ENCODE peak calls at places on chromosomes 5 and 9, in four cellular contexts. R, C, K and O are unnamed samples.

GRCh38 chr9:27333241-27334052 is 36.5 kb upstream of the EQTN start:
- DNase-seq in K (peak), C (peak), R (no peak), O (peak)

GRCh38 chr9:28824410-28824963 is 1251.2 kb upstream of the C9orf72 start:
- DNase-seq in K (no peak), R (no peak), C (no peak), O (no peak)

GRCh38 chr9:131839281-131840084 is 99.6 kb upstream of the RAPGEF1 start:
- DNase-seq in C (peak), R (no peak), K (peak), O (no peak)

GRCh38 chr5:4580772-4581171 is 559.4 kb upstream of the ADAMTS16 start:
- DNase-seq in C (no peak), K (no peak), R (no peak), O (no peak)

GRCh38 chr9:19998153-19998552 is 209.3 kb upstream of the SLC24A2 start:
- DNase-seq in K (no peak), R (peak), C (peak), O (no peak)

GRCh38 chr5:180868960-180869359 is 7.9 kb upstream of the ZFP62 start:
- DNase-seq in K (peak), C (peak), R (no peak), O (peak)

GRCh38 chr9:126599047-126599650 is 14.6 kb upstream of the LMX1B start:
- DNase-seq in K (no peak), R (no peak), C (no peak), O (no peak)

GRCh38 chr5:72245517-72246238 is 74.4 kb downstream of the MRPS27 start:
- DNase-seq in C (no peak), K (no peak), R (no peak), O (no peak)

GRCh38 chr9:99445377-99445891 is 223.4 kb downstream of the SEC61B start:
- DNase-seq in C (peak), K (peak), R (no peak), O (no peak)

GRCh38 chr5:1883120-1883924 is 597 bp upstream of the IRX4 start:
- DNase-seq in R (no peak), K (no peak), C (no peak), O (no peak)

GRCh38 chr5:89878140-89878570 is 531.4 kb downstream of the CETN3 start:
- DNase-seq in C (peak), K (peak), R (no peak), O (no peak)

GRCh38 chr5:35478856-35479682 is 138.6 kb upstream of the SPEF2 start:
- DNase-seq in C (peak), K (peak), R (no peak), O (no peak)

GRCh38 chr9:16726718-16727451 is 143.6 kb downstream of the BNC2 start:
- DNase-seq in K (no peak), R (peak), C (peak), O (no peak)

GRCh38 chr9:97786341-97786740 is 66.7 kb upstream of the FOXE1 start:
- DNase-seq in K (peak), C (peak), R (no peak), O (no peak)

GRCh38 chr5:132877938-132878337 is 4.5 kb downstream of the LEAP2 start:
- DNase-seq in C (no peak), R (no peak), K (no peak), O (no peak)

GRCh38 chr9:5326893-5327548 is 12.7 kb downstream of the RLN1 start:
- DNase-seq in R (no peak), C (no peak), K (no peak), O (no peak)

GRCh38 chr9:136093995-136094881 is 851 bp downstream of the NACC2 start:
- DNase-seq in R (no peak), C (peak), K (no peak), O (no peak)

GRCh38 chr5:77514457-77514856 is 22.3 kb upstream of the WDR41 start:
- DNase-seq in C (no peak), K (no peak), R (no peak), O (no peak)

DNA sequence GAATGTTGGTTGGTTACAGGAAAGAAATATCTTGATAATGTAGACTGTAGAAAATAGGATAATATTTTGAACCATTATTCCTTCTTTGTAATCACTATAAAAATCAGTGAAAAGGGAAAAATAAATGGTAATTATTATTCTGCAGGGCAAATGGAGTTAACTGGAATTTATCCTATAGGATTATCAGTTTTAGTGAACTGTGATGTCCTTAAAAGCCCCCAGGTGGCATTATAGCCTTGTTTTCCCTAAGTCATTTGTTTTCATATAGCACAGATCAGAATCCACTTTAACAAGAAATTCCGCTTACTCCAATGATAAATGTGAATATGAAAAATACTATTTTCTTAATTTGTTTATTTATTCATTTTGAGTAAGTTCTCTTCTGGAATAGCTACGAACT is 26.2 kb upstream of the WDR41 start:
- DNase-seq in K (no peak), R (no peak), C (no peak), O (no peak)
- TF ChIP-seq CTCF in K (peak), R (peak), C (no peak), O (peak)

DNA sequence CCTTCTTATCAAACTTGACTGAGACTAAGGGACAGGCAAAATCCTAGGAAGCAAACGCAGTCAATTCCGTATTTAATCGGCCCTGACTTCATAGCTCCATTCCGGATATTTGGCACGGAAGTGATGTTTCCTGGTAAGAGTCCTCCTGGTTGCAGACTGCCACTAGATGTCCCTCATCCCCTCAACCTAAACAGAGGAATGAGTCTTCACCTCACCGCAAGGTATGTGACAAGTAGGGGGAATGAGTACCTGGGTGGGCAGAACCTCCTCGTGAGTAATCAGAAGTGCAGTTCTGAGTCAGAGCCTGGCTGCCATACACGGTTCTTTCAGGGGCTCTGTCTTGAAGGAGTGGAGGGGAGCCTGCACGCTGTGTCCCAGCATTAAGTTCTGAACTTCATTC is 173.6 kb downstream of the MUSK start:
- DNase-seq in K (peak), R (no peak), C (no peak), O (no peak)
- TF ChIP-seq CTCF in K (peak), R (no peak), C (no peak), O (no peak)

GRCh38 chr5:119945696-119946095 is 316.3 kb downstream of the FAM170A start:
- DNase-seq in R (no peak), K (no peak), C (peak), O (no peak)

GRCh38 chr5:119943148-119943547 is 313.8 kb downstream of the FAM170A start:
- DNase-seq in R (no peak), K (no peak), C (peak), O (no peak)
- TF ChIP-seq CTCF in R (no peak), K (no peak), C (peak), O (no peak)

GRCh38 chr5:10724799-10725507 is 36.1 kb downstream of the DAP start:
- DNase-seq in R (no peak), K (peak), C (peak), O (no peak)
- TF ChIP-seq CTCF in R (peak), K (no peak), C (peak), O (no peak)

DNA sequence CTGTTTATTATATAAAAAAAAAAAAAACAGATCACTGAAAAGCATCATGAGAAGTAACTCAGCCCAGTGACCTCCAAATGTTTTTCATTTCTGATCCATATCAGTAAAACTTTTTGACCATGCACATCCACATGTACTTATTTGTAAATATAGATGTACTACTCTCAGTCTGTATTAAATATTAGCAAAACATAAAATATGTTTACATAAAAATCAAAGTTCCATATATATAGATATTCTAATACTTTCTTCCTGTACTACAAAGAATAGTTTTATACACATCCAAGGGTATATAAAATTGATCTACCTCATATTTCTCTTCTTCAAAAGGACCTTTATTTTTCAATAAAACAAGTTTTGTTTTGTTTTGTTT is 309.1 kb downstream of the RAB3C start:
- DNase-seq in R (no peak), K (no peak), C (no peak), O (no peak)
- TF ChIP-seq CTCF in R (no peak), K (no peak), C (no peak), O (no peak)

DNA sequence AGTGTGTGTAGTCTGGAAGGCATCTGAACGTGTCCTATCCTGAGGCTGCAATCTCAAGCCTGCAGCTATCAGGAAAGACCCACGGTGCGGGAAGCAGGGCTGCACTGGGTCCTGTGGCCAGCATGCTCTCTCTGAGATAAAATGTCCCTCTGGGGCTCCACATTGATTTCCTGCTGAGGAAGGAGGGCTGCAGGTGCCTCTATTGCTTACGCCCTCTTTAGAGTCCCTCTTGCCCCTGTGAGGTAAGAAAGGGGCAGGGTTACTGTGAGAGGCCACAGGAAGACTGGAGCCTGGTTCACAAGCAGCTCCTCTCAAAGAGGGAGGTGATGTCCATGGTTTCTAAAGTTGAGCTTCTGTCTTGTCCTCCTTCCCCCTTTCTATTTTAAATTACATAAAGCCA is 299.9 kb upstream of the RFX3 start:
- DNase-seq in R (no peak), C (no peak), K (no peak), O (no peak)
- TF ChIP-seq CTCF in R (no peak), C (no peak), K (no peak), O (no peak)

GRCh38 chr9:110340306-110340705 is 2.6 kb upstream of the TXNDC8 start:
- DNase-seq in C (peak), K (no peak), R (no peak), O (no peak)
- TF ChIP-seq CTCF in C (peak), K (peak), R (peak), O (no peak)

GRCh38 chr9:22009563-22009867 is 410 bp upstream of the CDKN2B start:
- DNase-seq in C (no peak), R (no peak), K (no peak), O (no peak)
- TF ChIP-seq CTCF in C (peak), R (no peak), K (no peak), O (no peak)